ENCODE peak calls at places on chromosomes 3 and 15, in nine cellular contexts. Y is type B pancreatic cell, J is RWPE1, N is GM23338, R is astrocyte, L is B cell, A is GM12865, V is MCF 10A, P is cardiac muscle cell. M is an unnamed sample.
A peak's percentile ranks its signal among the peaks of the same experiment; 100 is the strongest.

GRCh38 chr3:132549890-132550578 is 47.0 kb upstream of the ACKR4 start:
- DNase-seq in Y (no peak), J (peak; percentile 26), N (no peak), R (peak; percentile 84), L (no peak), A (peak; percentile 24), V (peak; percentile 76), P (peak; percentile 62), M (no peak)

GRCh38 chr3:4751057-4752051 is 227.9 kb upstream of the BHLHE40 start:
- DNase-seq in Y (no peak), J (peak; percentile 45), N (no peak), R (peak; percentile 96), L (no peak), A (peak; percentile 57), V (peak; percentile 73), P (peak; percentile 77), M (no peak)

GRCh38 chr3:113546414-113546893 is 14.1 kb downstream of the SIDT1 start:
- DNase-seq in Y (no peak), J (no peak), N (no peak), R (no peak), L (no peak), A (peak; percentile 81), V (no peak), P (no peak), M (no peak)

GRCh38 chr15:82660378-82660777 is 13.2 kb upstream of the CPEB1 start:
- DNase-seq in Y (no peak), J (no peak), N (no peak), R (no peak), L (no peak), A (no peak), V (no peak), P (no peak), M (no peak)

GRCh38 chr15:58413253-58413652 is 18.5 kb upstream of the LIPC start:
- DNase-seq in Y (no peak), J (no peak), N (no peak), R (no peak), L (no peak), A (no peak), V (no peak), P (no peak), M (no peak)

GRCh38 chr15:68413363-68414255 is 18.4 kb downstream of the ITGA11 start:
- DNase-seq in Y (peak; percentile 53), J (no peak), N (no peak), R (no peak), L (no peak), A (no peak), V (no peak), P (no peak), M (no peak)

GRCh38 chr3:112671930-112672715 is 31.2 kb upstream of the CCDC80 start:
- DNase-seq in Y (no peak), J (peak; percentile 20), N (no peak), R (peak; percentile 99), L (no peak), A (no peak), V (peak; percentile 90), P (peak; percentile 97), M (no peak)

GRCh38 chr15:81783076-81783475 is 262.7 kb downstream of the MEX3B start:
- DNase-seq in Y (no peak), J (no peak), N (no peak), R (no peak), L (no peak), A (no peak), V (no peak), P (no peak), M (no peak)

GRCh38 chr3:150775001-150775599 is 12.1 kb upstream of the SIAH2 start:
- DNase-seq in Y (no peak), J (no peak), N (no peak), R (peak; percentile 70), L (no peak), A (no peak), V (no peak), P (no peak), M (no peak)

GRCh38 chr3:141275032-141275422 is 43.4 kb downstream of the PXYLP1 start:
- DNase-seq in Y (no peak), J (peak; percentile 15), N (no peak), R (peak; percentile 31), L (no peak), A (peak; percentile 26), V (no peak), P (peak; percentile 16), M (no peak)

GRCh38 chr3:179146911-179147570 is 1.1 kb upstream of the PIK3CA start:
- DNase-seq in Y (no peak), J (peak; percentile 53), N (peak; percentile 78), R (peak; percentile 48), L (peak; percentile 53), A (peak; percentile 61), V (peak; percentile 73), P (peak; percentile 73), M (peak; percentile 21)

GRCh38 chr3:129892857-129893615 is 475 bp downstream of the TMCC1 start:
- DNase-seq in Y (peak; percentile 81), J (peak; percentile 22), N (peak; percentile 83), R (peak; percentile 19), L (peak; percentile 90), A (peak; percentile 87), V (peak; percentile 55), P (peak; percentile 5), M (peak; percentile 77)

DNA sequence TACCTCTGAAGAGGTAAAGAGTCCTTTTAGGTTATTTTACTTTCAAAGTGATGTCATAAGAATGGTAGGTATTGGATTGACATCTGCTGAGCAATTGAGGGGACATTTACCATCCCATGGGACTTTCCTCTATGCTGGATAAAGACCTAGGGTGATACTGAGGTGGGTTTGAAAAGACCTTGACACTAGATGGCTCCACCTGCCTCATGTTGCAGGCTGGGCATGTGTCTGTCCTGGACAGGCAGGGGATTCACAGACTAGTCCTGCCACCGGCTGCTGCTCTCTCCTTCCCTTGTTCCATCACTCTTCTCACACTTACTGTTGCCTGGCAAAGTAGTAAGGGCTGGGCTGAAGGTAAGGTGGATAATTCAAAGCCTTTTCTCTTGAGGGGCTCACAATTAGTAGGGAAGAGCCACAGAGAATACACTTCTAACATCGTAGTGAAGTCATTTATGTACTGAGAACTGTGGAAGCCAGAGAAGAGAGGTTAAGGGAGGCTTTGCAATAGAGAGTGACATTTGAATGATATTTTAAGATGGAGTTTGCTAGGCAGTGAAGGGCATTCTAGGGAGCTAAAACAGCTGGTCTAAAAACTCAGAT is 27.7 kb downstream of the TRAK1 start:
- DNase-seq in Y (no peak), J (peak; percentile 57), N (peak; percentile 80), R (no peak), L (peak; percentile 40), A (peak; percentile 86), V (peak; percentile 72), P (peak; percentile 37), M (peak; percentile 26)
- TF ChIP-seq CTCF in Y (peak; percentile 60), J (no peak), N (peak; percentile 96), R (peak; percentile 17), L (no peak), A (peak; percentile 58), V (peak; percentile 36), P (peak; percentile 30), M (peak; percentile 28)

GRCh38 chr3:190018460-190018859 is 102.2 kb downstream of the P3H2 start:
- DNase-seq in Y (no peak), J (no peak), N (no peak), R (no peak), L (no peak), A (no peak), V (no peak), P (no peak), M (no peak)

GRCh38 chr3:190019020-190019419 is 101.7 kb downstream of the P3H2 start:
- DNase-seq in Y (no peak), J (no peak), N (no peak), R (no peak), L (no peak), A (no peak), V (no peak), P (no peak), M (no peak)

GRCh38 chr3:190016966-190017365 is 103.7 kb downstream of the P3H2 start:
- DNase-seq in Y (no peak), J (no peak), N (no peak), R (no peak), L (no peak), A (no peak), V (no peak), P (no peak), M (no peak)

GRCh38 chr3:190019840-190020239 is 100.9 kb downstream of the P3H2 start:
- DNase-seq in Y (no peak), J (no peak), N (no peak), R (no peak), L (no peak), A (no peak), V (peak; percentile 18), P (no peak), M (no peak)

GRCh38 chr3:190017575-190018288 is 103.0 kb downstream of the P3H2 start:
- DNase-seq in Y (no peak), J (peak; percentile 36), N (peak; percentile 38), R (peak; percentile 71), L (no peak), A (peak; percentile 48), V (peak; percentile 78), P (peak; percentile 82), M (no peak)
- TF ChIP-seq CTCF in Y (peak; percentile 57), J (peak; percentile 47), N (peak; percentile 68), R (peak; percentile 35), L (no peak), A (peak; percentile 21), V (peak; percentile 74), P (peak; percentile 49), M (no peak)

GRCh38 chr3:146308222-146308621 is 57.3 kb upstream of the PLSCR4 start:
- DNase-seq in Y (no peak), J (no peak), N (no peak), R (peak; percentile 90), L (no peak), A (no peak), V (peak; percentile 39), P (peak; percentile 80), M (no peak)

GRCh38 chr3:146314871-146315270 is 64.0 kb upstream of the PLSCR4 start:
- DNase-seq in Y (no peak), J (no peak), N (no peak), R (peak; percentile 56), L (no peak), A (no peak), V (no peak), P (peak; percentile 35), M (no peak)

GRCh38 chr3:146308682-146309081 is 57.8 kb upstream of the PLSCR4 start:
- DNase-seq in Y (no peak), J (no peak), N (no peak), R (peak; percentile 88), L (no peak), A (no peak), V (peak; percentile 28), P (peak; percentile 94), M (no peak)

GRCh38 chr3:146313411-146314111 is 62.7 kb upstream of the PLSCR4 start:
- DNase-seq in Y (no peak), J (no peak), N (no peak), R (peak; percentile 91), L (no peak), A (peak; percentile 5), V (peak; percentile 61), P (peak; percentile 84), M (no peak)
- TF ChIP-seq CTCF in Y (no peak), J (no peak), N (no peak), R (no peak), L (no peak), A (no peak), V (no peak), P (no peak), M (no peak)

GRCh38 chr3:83946554-83946953 is 1012.2 kb upstream of the CADM2 start:
- DNase-seq in Y (no peak), J (no peak), N (peak; percentile 65), R (no peak), L (no peak), A (no peak), V (peak; percentile 26), P (no peak), M (no peak)
- TF ChIP-seq CTCF in Y (peak; percentile 38), J (no peak), N (peak; percentile 48), R (no peak), L (no peak), A (no peak), V (peak; percentile 14), P (no peak), M (no peak)